ENCODE peak calls at places on chromosome 14, in six cellular contexts. O, S, G, U, T and D are unnamed samples.

GRCh38 chr14:81594012-81594411 is 60.4 kb upstream of the SEL1L start:
- DNase-seq in O (no peak), S (no peak), G (no peak), U (no peak), T (peak; percentile 18), D (no peak)

GRCh38 chr14:102547067-102547466 is 37.5 kb upstream of the ANKRD9 start:
- DNase-seq in O (no peak), S (no peak), G (no peak), U (no peak), T (no peak), D (no peak)

GRCh38 chr14:50434530-50434929 is 37.8 kb upstream of the CDKL1 start:
- DNase-seq in O (no peak), S (no peak), G (no peak), U (no peak), T (no peak), D (no peak)

GRCh38 chr14:58426819-58427288 is 477 bp downstream of the TIMM9 start:
- DNase-seq in O (peak; percentile 83), S (peak; percentile 65), G (peak; percentile 79), U (peak; percentile 71), T (peak; percentile 73), D (peak; percentile 59)

GRCh38 chr14:39181693-39182047 is 6.6 kb downstream of the PNN start:
- DNase-seq in O (no peak), S (no peak), G (no peak), U (no peak), T (no peak), D (no peak)

GRCh38 chr14:104105822-104106470 is 20.4 kb downstream of the ASPG start:
- DNase-seq in O (peak; percentile 33), S (no peak), G (peak; percentile 35), U (no peak), T (no peak), D (no peak)

GRCh38 chr14:65251213-65251612 is 148.9 kb upstream of the MAX start:
- DNase-seq in O (no peak), S (peak; percentile 87), G (no peak), U (no peak), T (no peak), D (peak; percentile 97)

GRCh38 chr14:103084021-103084919 is at the start of gene LBHD2:
- DNase-seq in O (peak; percentile 39), S (peak; percentile 17), G (no peak), U (no peak), T (peak; percentile 46), D (no peak)

GRCh38 chr14:99819514-99819913 is 26.3 kb downstream of the EML1 start:
- DNase-seq in O (no peak), S (no peak), G (no peak), U (no peak), T (no peak), D (no peak)

GRCh38 chr14:95849761-95850160 is 26.9 kb upstream of the TUNAR start:
- DNase-seq in O (no peak), S (no peak), G (no peak), U (no peak), T (no peak), D (no peak)

GRCh38 chr14:60652674-60653387 is 3.6 kb upstream of the SIX1 start:
- DNase-seq in O (no peak), S (peak; percentile 23), G (no peak), U (no peak), T (no peak), D (no peak)

GRCh38 chr14:74627071-74627470 is 15.0 kb upstream of the LTBP2 start:
- DNase-seq in O (no peak), S (no peak), G (no peak), U (no peak), T (no peak), D (no peak)

GRCh38 chr14:73720636-73721035 is 6.5 kb upstream of the PNMA1 start:
- DNase-seq in O (no peak), S (no peak), G (no peak), U (no peak), T (no peak), D (no peak)

GRCh38 chr14:103830511-103831270 is 16.7 kb downstream of the PPP1R13B start:
- DNase-seq in O (no peak), S (no peak), G (no peak), U (no peak), T (no peak), D (no peak)

GRCh38 chr14:49303952-49304516 is 282.1 kb downstream of the RPS29 start:
- DNase-seq in O (no peak), S (peak; percentile 13), G (peak; percentile 32), U (no peak), T (peak; percentile 70), D (peak; percentile 24)

GRCh38 chr14:35712466-35712865 is 96.6 kb downstream of the RALGAPA1 start:
- DNase-seq in O (no peak), S (no peak), G (no peak), U (no peak), T (no peak), D (no peak)

GRCh38 chr14:101200650-101201516 is 297.4 kb upstream of the RTL1 start:
- DNase-seq in O (peak; percentile 7), S (no peak), G (peak; percentile 18), U (peak; percentile 42), T (no peak), D (no peak)

GRCh38 chr14:67532998-67533753 is at the start of gene PLEKHH1:
- DNase-seq in O (peak; percentile 83), S (peak; percentile 57), G (peak; percentile 59), U (peak; percentile 66), T (peak; percentile 87), D (peak; percentile 67)

GRCh38 chr14:50215416-50215815 is 16.0 kb downstream of the SOS2 start:
- DNase-seq in O (no peak), S (no peak), G (no peak), U (no peak), T (no peak), D (no peak)

GRCh38 chr14:49945448-49946319 is 52.8 kb downstream of the ARF6 start:
- DNase-seq in O (no peak), S (no peak), G (no peak), U (peak; percentile 59), T (no peak), D (no peak)

GRCh38 chr14:78997811-78998210 is 827.6 kb downstream of the NRXN3 start:
- DNase-seq in O (no peak), S (peak; percentile 71), G (no peak), U (no peak), T (peak; percentile 71), D (peak; percentile 35)

GRCh38 chr14:65230287-65230728 is 128.0 kb upstream of the MAX start:
- DNase-seq in O (no peak), S (no peak), G (no peak), U (no peak), T (peak; percentile 34), D (no peak)

GRCh38 chr14:69376439-69376838 is 21.7 kb downstream of the ERH start:
- DNase-seq in O (no peak), S (peak; percentile 77), G (no peak), U (no peak), T (no peak), D (peak; percentile 16)

DNA sequence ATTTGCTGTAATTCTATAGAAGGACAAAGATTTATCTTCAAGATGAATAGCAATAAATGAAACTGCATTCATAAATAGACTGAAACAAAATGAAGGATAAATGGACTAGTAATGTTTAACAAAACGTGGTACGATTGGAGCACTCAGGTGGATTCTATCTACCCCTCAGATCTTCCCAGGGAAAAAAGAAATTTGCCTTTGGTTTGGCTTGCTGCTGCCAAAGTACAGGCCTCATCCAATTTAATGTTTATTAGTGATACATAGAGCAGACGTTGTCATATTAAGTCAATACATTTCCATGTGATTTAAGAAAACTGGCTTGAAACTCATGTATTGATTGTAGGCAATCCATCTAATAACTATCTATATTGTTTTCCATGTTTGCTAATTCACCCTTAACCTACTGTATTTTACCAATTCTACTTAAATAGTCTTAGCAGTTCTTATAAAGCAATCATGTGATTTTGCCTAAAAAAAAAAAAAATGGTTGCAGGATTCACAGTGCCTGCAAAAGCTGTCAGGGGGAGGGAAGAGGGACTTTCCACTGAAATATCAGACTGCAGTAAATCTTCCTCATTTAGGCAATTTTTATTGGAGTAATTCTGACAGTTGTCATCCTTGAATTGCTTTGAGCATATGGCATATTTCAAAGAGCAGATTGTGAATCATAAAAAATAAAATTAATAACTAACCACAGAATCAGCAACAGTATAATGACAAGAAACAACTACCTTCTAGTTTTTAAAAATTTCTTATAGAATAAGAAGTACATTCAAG is 242.2 kb upstream of the NPAS3 start:
- DNase-seq in O (no peak), S (no peak), G (no peak), U (no peak), T (peak; percentile 75), D (no peak)
- H3K4me1 ChIP-seq in O (peaks cover 2% of the 10 kb centered on the region), S (peaks cover 5% of the 10 kb centered on the region), G (peaks cover 2% of the 10 kb centered on the region), U (no peaks in the 10 kb centered on the region), T (peaks cover 43% of the 10 kb centered on the region), D (peaks cover 39% of the 10 kb centered on the region)

GRCh38 chr14:51651388-51652167 is at the start of gene FRMD6:
- DNase-seq in O (peak; percentile 94), S (peak; percentile 90), G (peak; percentile 90), U (peak; percentile 89), T (peak; percentile 90), D (peak; percentile 80)

GRCh38 chr14:51654549-51654879 is 2.8 kb downstream of the FRMD6 start:
- DNase-seq in O (no peak), S (no peak), G (no peak), U (no peak), T (no peak), D (no peak)

GRCh38 chr14:51653855-51654548 is 2.3 kb downstream of the FRMD6 start:
- DNase-seq in O (no peak), S (peak; percentile 31), G (no peak), U (no peak), T (no peak), D (no peak)

GRCh38 chr14:51652168-51653095 is 722 bp downstream of the FRMD6 start:
- DNase-seq in O (peak; percentile 68), S (no peak), G (peak; percentile 71), U (no peak), T (no peak), D (no peak)

DNA sequence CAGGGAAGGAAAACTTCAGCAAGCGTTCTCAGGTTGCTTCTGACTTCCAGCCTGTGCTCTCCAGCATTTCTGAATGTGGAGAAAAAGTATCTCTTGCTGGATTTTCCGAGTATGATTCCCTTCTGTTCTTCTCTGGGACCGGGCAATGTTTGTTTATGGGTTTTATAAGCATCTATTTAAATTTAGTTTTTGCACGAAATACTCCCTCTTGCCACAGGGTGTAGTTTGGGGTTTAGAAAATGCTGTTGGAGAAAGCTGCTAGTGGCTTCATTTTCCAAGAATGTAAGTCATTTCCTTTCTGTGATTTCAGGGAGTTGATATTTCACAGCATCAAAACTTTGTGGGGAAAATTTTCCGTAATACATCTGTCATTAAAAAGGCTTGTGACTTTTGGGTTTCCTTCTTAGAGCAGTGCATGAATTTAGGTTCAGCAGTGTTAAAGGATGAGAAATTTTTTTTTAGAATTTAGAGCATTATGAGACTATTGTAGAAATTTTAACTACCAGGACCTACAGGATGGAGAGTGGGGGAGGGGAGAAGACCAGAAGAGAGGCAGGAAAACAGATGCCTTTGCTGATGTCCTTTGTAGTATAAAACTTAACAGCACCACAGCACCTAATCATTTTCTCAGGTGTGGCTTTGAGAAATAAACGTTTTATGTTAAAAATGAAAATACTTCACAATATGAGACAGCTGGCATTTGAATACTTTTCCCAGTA is 1.5 kb downstream of the FRMD6 start:
- DNase-seq in O (no peak), S (peak; percentile 60), G (no peak), U (no peak), T (peak; percentile 86), D (peak; percentile 82)
- TF ChIP-seq CTCF in O (no peak), S (peak; percentile 24), G (peak; percentile 9), U (peak; percentile 32), T (peak; percentile 62), D (no peak)

GRCh38 chr14:63926641-63927040 is 73.8 kb downstream of the SYNE2 start:
- DNase-seq in O (no peak), S (no peak), G (no peak), U (no peak), T (no peak), D (no peak)
- H3K4me1 ChIP-seq in O (peaks cover 6% of the 10 kb centered on the region), S (peaks cover 2% of the 10 kb centered on the region), G (no peaks in the 10 kb centered on the region), U (no peaks in the 10 kb centered on the region), T (peaks cover 17% of the 10 kb centered on the region), D (no peaks in the 10 kb centered on the region)

GRCh38 chr14:92670177-92670576 is 78.2 kb downstream of the LGMN start:
- DNase-seq in O (no peak), S (peak; percentile 86), G (no peak), U (no peak), T (peak; percentile 54), D (peak; percentile 56)
- TF ChIP-seq CTCF in O (no peak), S (no peak), G (no peak), U (no peak), T (peak; percentile 15), D (no peak)